ENCODE peak calls at places on chromosomes 13 and 19, in six cellular contexts. Q, Z, U, D, Y and O are unnamed samples.

GRCh38 chr13:59270327-59270726 is 893.4 kb downstream of the DIAPH3 start:
- DNase-seq in Q (no peak), Z (no peak), Y (no peak), U (no peak), D (no peak), O (no peak)

GRCh38 chr19:18157465-18158063 is 4.6 kb downstream of the PIK3R2 start:
- DNase-seq in Y (no peak), U (no peak), Q (no peak), D (peak), Z (no peak), O (no peak)

GRCh38 chr19:3368848-3369336 is 2.5 kb downstream of the NFIC start:
- DNase-seq in D (no peak), Z (no peak), U (no peak), Y (peak), Q (no peak), O (no peak)

GRCh38 chr19:42132851-42133528 is 744 bp upstream of the POU2F2 start:
- DNase-seq in D (peak), U (peak), Y (peak), Q (peak), Z (peak), O (no peak)

GRCh38 chr13:107144432-107144831 is 576.5 kb upstream of the ARGLU1 start:
- DNase-seq in Q (no peak), D (no peak), Z (no peak), U (no peak), Y (peak), O (no peak)

GRCh38 chr19:4301590-4302237 is 475 bp downstream of the TMIGD2 start:
- DNase-seq in Q (no peak), D (no peak), Z (no peak), Y (peak), U (no peak), O (no peak)

GRCh38 chr13:37127706-37128241 is 22.3 kb upstream of the CSNK1A1L start:
- DNase-seq in Q (no peak), Y (peak), D (peak), Z (no peak), U (no peak), O (peak)

GRCh38 chr19:38385804-38386257 is 2.0 kb downstream of the GGN start:
- DNase-seq in Z (no peak), U (no peak), Q (no peak), D (no peak), Y (no peak), O (no peak)

GRCh38 chr13:47226516-47226915 is 329.7 kb upstream of the HTR2A start:
- DNase-seq in Q (no peak), Y (peak), Z (no peak), U (no peak), D (no peak), O (no peak)

GRCh38 chr13:112697756-112698655 is 8.2 kb downstream of the ATP11A start:
- DNase-seq in Y (peak), U (no peak), Z (no peak), Q (no peak), D (no peak), O (peak)

GRCh38 chr13:90968510-90968909 is 379.0 kb upstream of the MIR17HG start:
- DNase-seq in D (peak), U (no peak), Q (peak), Z (no peak), Y (no peak), O (no peak)

GRCh38 chr19:42068756-42069571 is 1.0 kb downstream of the GRIK5 start:
- DNase-seq in Q (no peak), Y (no peak), Z (no peak), U (no peak), D (no peak), O (no peak)

GRCh38 chr13:112652512-112653458 is 37.1 kb upstream of the ATP11A start:
- DNase-seq in Q (no peak), U (no peak), D (no peak), Y (peak), Z (no peak), O (no peak)

GRCh38 chr19:15210323-15210774 is 9.6 kb upstream of the NOTCH3 start:
- DNase-seq in Y (peak), D (no peak), Q (no peak), Z (no peak), U (no peak), O (no peak)

GRCh38 chr13:27450921-27451461 is 627 bp upstream of the MTIF3 start:
- DNase-seq in Z (peak), Q (no peak), D (peak), Y (peak), U (peak), O (peak)

GRCh38 chr19:18350490-18350889 is 10.1 kb downstream of the PGPEP1 start:
- DNase-seq in D (no peak), Y (no peak), Z (no peak), Q (no peak), U (no peak), O (no peak)

GRCh38 chr13:39602614-39603366 is at the start of gene LHFPL6:
- DNase-seq in U (no peak), Q (no peak), Y (peak), Z (peak), D (peak), O (no peak)

GRCh38 chr19:18322318-18322758 is 538 bp downstream of the LSM4 start:
- DNase-seq in Z (no peak), U (peak), Q (peak), D (no peak), Y (peak), O (no peak)

GRCh38 chr13:43766766-43767165 is 20.0 kb downstream of the ENOX1 start:
- DNase-seq in Z (no peak), U (no peak), Y (no peak), Q (no peak), D (no peak), O (no peak)

GRCh38 chr19:56355517-56355916 is 37.8 kb downstream of the ZNF582 start:
- DNase-seq in Q (no peak), U (no peak), D (no peak), Z (no peak), Y (no peak), O (no peak)

GRCh38 chr19:6464070-6464873 is at the start of gene CRB3:
- DNase-seq in Y (no peak), D (peak), Q (no peak), Z (peak), U (peak), O (no peak)

GRCh38 chr19:33486407-33486806 is 35.2 kb downstream of the PEPD start:
- DNase-seq in D (no peak), U (no peak), Y (no peak), Q (no peak), Z (no peak), O (no peak)

GRCh38 chr13:97205971-97206370 is 16.2 kb upstream of the MBNL2 start:
- DNase-seq in Q (no peak), D (no peak), Y (peak), U (no peak), Z (no peak), O (no peak)

GRCh38 chr13:94181461-94182107 is 297.9 kb downstream of the DCT start:
- DNase-seq in Z (no peak), Y (no peak), U (no peak), Q (no peak), D (no peak), O (no peak)

GRCh38 chr19:23810496-23810895 is 51.8 kb upstream of the ZNF681 start:
- DNase-seq in D (no peak), Z (no peak), U (no peak), Q (no peak), Y (no peak), O (no peak)

GRCh38 chr13:32415019-32415418 is 12.9 kb downstream of the N4BP2L1 start:
- DNase-seq in Y (peak), D (no peak), Q (no peak), Z (no peak), U (no peak), O (no peak)

GRCh38 chr13:75666646-75667351 is 30.7 kb downstream of the LMO7 start:
- DNase-seq in U (no peak), Q (no peak), Z (no peak), Y (peak), D (no peak), O (no peak)

GRCh38 chr19:35959968-35960320 is 23.8 kb downstream of the LRFN3 start:
- DNase-seq in Y (no peak), U (no peak), D (no peak), Q (no peak), Z (no peak), O (no peak)

GRCh38 chr19:18529782-18530181 is 7.9 kb upstream of the ELL start:
- DNase-seq in Z (no peak), Q (no peak), D (no peak), U (no peak), Y (peak), O (no peak)

GRCh38 chr19:16320987-16321386 is 3.6 kb upstream of the KLF2 start:
- DNase-seq in Y (no peak), D (no peak), Q (no peak), U (no peak), Z (no peak), O (no peak)

GRCh38 chr19:18932216-18932841 is 8.7 kb downstream of the HOMER3 start:
- DNase-seq in U (peak), Y (peak), Z (peak), Q (peak), D (peak), O (no peak)

GRCh38 chr13:49597043-49597669 is 11.8 kb upstream of the RCBTB1 start:
- DNase-seq in D (no peak), Q (no peak), Y (no peak), U (no peak), Z (no peak), O (no peak)

GRCh38 chr19:29318581-29318980 is 105.6 kb upstream of the UQCRFS1 start:
- DNase-seq in U (no peak), Y (no peak), D (no peak), Z (no peak), Q (no peak), O (no peak)

GRCh38 chr19:56393119-56394012 is at the start of gene ZNF582:
- DNase-seq in U (peak), D (peak), Q (no peak), Z (peak), Y (peak), O (peak)

GRCh38 chr19:45876411-45877197 is 9.3 kb downstream of the IRF2BP1 start:
- DNase-seq in Q (no peak), Z (no peak), U (no peak), Y (peak), D (peak), O (no peak)

GRCh38 chr19:1213391-1214286 is 8.1 kb downstream of the STK11 start:
- DNase-seq in Y (peak), Q (no peak), Z (peak), U (peak), D (no peak), O (peak)
- H3K4me3 ChIP-seq in Y (peak), Q (no peak), Z (no peak), U (peak), D (no peak), O (no peak)

DNA sequence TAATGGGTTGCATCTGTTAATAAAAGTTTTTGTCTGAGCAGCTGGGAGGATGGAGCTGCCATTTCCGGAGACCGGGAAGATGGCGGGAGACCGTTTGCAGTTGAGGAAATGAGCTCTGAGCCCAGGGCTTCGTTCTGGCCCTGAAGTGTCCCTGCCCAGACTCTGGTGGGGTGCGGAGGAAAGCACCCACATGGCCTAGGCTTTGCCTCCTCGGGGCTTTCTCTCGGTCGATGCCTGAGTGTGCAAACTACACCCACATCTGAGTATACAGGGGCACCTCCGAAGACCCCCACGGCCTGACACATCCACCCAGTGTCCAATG is 15.6 kb upstream of the NANOS3 start:
- DNase-seq in D (no peak), Q (no peak), U (no peak), Z (peak), Y (peak), O (no peak)
- H3K4me3 ChIP-seq in D (no peak), Q (no peak), U (peak), Z (peak), Y (peak), O (peak)

GRCh38 chr13:80547341-80547740 is 206.4 kb upstream of the SPRY2 start:
- DNase-seq in U (no peak), Q (no peak), D (no peak), Y (no peak), Z (no peak), O (no peak)

GRCh38 chr13:80553041-80553440 is 212.1 kb upstream of the SPRY2 start:
- DNase-seq in Q (no peak), U (no peak), Y (no peak), Z (no peak), D (no peak), O (no peak)

GRCh38 chr13:80550856-80551532 is 210.1 kb upstream of the SPRY2 start:
- DNase-seq in U (no peak), Z (no peak), D (no peak), Q (no peak), Y (peak), O (no peak)

GRCh38 chr13:80551650-80552497 is 210.9 kb upstream of the SPRY2 start:
- DNase-seq in Y (peak), U (no peak), Z (no peak), D (no peak), Q (no peak), O (no peak)

GRCh38 chr13:80547885-80548284 is 207.0 kb upstream of the SPRY2 start:
- DNase-seq in Q (no peak), Z (no peak), Y (peak), D (no peak), U (no peak), O (no peak)
- H3K4me3 ChIP-seq in Q (no peak), Z (no peak), Y (no peak), D (no peak), U (no peak), O (no peak)

GRCh38 chr19:9580728-9581127 is 3.6 kb downstream of the ZNF121 start:
- DNase-seq in Q (no peak), Y (no peak), D (no peak), U (no peak), Z (no peak), O (no peak)

GRCh38 chr19:9586764-9587163 is 2.5 kb upstream of the ZNF121 start:
- DNase-seq in Z (peak), Q (peak), D (peak), Y (peak), U (peak), O (no peak)

GRCh38 chr19:9584073-9584833 is at the start of gene ZNF121:
- DNase-seq in U (peak), Y (peak), D (peak), Z (peak), Q (peak), O (no peak)
- H3K4me3 ChIP-seq in U (peak), Y (peak), D (peak), Z (peak), Q (peak), O (peak)

GRCh38 chr19:371501-372160 is 27.0 kb upstream of the MIER2 start:
- DNase-seq in Q (peak), D (no peak), Y (peak), U (no peak), Z (no peak), O (no peak)
- H3K4me3 ChIP-seq in Q (peak), D (no peak), Y (no peak), U (no peak), Z (no peak), O (no peak)

DNA sequence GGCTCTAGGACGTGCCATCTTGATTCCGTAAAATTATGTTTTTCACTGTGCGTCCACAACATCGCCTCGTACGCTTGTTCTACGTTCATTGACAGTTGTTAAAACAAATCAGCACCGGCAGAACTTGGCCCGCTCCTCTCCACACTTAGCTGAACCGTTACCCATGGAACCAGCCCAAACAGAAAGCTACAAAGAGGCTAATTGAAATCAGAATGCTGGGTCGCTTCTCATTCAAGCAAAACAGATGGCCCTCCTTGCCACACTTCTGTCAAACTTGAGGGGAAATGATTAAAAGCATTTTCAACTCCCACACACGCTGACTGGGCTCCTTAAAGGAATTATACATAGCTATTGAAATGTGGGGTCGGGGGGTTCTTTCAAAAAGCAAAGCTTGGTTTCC is 71.6 kb downstream of the TM9SF2 start:
- DNase-seq in U (no peak), D (no peak), Y (peak), Z (no peak), Q (no peak), O (no peak)
- H3K4me3 ChIP-seq in U (no peak), D (no peak), Y (no peak), Z (no peak), Q (no peak), O (no peak)

DNA sequence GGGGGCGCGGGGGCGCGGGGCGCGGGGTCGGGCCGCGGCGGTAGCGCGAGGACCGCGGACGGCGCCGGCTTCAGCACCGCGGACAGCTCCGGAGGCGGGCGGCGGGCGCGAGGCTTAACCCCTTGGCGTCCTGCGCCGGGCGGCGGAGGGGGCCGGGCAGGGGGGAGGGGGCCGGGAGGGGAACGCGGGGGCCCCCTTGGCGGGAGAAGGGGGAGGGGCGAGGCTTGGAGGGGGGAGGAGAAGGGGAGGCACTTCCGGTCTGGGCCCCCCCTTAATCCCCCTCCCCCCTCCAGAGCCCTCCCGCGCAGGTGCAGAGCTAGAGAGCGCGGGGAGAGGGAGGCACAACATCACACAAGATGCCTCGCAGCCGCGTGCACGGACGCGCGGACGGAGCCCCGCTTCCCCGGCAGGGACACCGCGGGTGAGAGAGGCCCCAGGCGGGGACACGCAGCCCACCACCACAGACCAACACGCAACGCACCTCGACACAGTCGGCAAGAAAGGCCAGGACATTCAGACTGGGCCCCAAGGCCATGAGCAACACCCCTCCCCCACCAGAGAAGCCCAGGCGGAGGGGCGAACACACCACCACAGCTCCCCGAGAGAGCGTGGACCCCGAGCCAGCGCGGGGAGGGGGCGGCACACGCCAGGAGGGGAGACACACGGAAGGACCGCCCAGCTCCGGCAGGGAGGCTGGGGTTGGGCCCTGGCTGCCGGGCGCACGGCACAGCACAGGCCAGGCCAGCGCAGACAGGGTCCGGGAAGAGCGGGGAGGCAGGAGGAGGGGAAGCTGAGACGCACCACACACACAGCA is 24.1 kb downstream of the SHANK1 start:
- DNase-seq in Q (peak), Z (no peak), D (no peak), Y (peak), U (no peak), O (no peak)
- H3K4me3 ChIP-seq in Q (no peak), Z (no peak), D (no peak), Y (no peak), U (no peak), O (no peak)

DNA sequence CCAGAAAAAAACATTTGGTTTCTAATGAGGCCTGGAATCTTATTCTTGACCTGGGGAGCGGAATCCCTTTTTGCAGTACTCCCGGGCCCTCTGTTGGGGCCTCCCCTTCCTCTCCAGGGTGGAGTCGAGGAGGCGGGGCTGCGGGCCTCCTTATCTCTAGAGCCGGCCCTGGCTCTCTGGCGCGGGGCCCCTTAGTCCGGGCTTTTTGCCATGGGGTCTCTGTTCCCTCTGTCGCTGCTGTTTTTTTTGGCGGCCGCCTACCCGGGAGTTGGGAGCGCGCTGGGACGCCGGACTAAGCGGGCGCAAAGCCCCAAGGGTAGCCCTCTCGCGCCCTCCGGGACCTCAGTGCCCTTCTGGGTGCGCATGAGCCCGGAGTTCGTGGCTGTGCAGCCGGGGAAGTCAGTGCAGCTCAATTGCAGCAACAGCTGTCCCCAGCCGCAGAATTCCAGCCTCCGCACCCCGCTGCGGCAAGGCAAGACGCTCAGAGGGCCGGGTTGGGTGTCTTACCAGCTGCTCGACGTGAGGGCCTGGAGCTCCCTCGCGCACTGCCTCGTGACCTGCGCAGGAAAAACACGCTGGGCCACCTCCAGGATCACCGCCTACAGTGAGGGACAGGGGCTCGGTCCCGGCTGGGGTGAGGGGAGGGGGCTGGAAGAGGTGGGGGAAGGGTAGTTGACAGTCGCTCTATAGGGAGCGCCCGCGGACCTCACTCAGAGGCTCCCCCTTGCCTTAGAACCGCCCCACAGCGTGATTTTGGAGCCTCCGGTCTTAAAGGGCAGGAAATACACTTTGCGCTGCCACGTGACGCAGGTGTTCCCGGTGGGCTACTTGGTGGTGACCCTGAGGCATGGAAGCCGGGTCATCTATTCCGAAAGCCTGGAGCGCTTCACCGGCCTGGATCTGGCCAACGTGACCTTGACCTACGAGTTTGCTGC is at the start of gene ICAM4:
- DNase-seq in U (no peak), Q (peak), Z (no peak), D (no peak), Y (peak), O (no peak)
- H3K4me3 ChIP-seq in U (no peak), Q (peak), Z (peak), D (no peak), Y (no peak), O (no peak)

GRCh38 chr19:39677931-39678889 is 22.5 kb downstream of the LGALS16 start:
- DNase-seq in Y (no peak), D (peak), Z (no peak), Q (no peak), U (no peak), O (no peak)
- H3K4me3 ChIP-seq in Y (no peak), D (no peak), Z (peak), Q (no peak), U (peak), O (no peak)